ENCODE peak calls at places on chromosomes 16 and 17, in eight cellular contexts. X is MM.1S; K is AG08395; L is body of pancreas; C is stimulated activated CD4-positive, alpha-beta T cell treated with anti-CD3 and anti-CD28 coated beads, Interleukin-12 subunit alpha, Interleukin-12 subunit beta, amount 100 ng/mL, for 24 hours; H is cardiac muscle cell; Z is natural killer cell treated with Interleukin-12 subunit alpha and Interleukin-12 subunit beta and Interleukin-15 and Interleukin-18, amount 100 ng/mL, for 72 hours; J is ACHN. F is an unnamed sample.

GRCh38 chr17:65198653-65199382 is 61.6 kb downstream of the RGS9 start:
- DNase-seq in X (peak; percentile 62), K (peak; percentile 82), L (peak; percentile 19), C (no peak), H (peak; percentile 68), Z (no peak), J (peak; percentile 64), F (peak; percentile 73)

GRCh38 chr17:79861371-79862216 is 22.4 kb upstream of the CBX4 start:
- DNase-seq in X (no peak), K (no peak), L (no peak), C (no peak), H (no peak), Z (no peak), J (no peak), F (no peak)

GRCh38 chr16:73031155-73031866 is 16.6 kb downstream of the ZFHX3 start:
- DNase-seq in X (no peak), K (peak; percentile 80), L (no peak), C (no peak), H (no peak), Z (no peak), J (peak; percentile 13), F (no peak)

GRCh38 chr16:23501291-23501690 is 9.0 kb downstream of the GGA2 start:
- DNase-seq in X (no peak), K (no peak), L (peak; percentile 47), C (no peak), H (no peak), Z (no peak), J (no peak), F (no peak)

GRCh38 chr17:49629447-49629846 is 48.5 kb downstream of the SPOP start:
- DNase-seq in X (no peak), K (no peak), L (no peak), C (no peak), H (no peak), Z (no peak), J (no peak), F (no peak)

GRCh38 chr17:68381076-68381900 is 76.0 kb downstream of the WIPI1 start:
- DNase-seq in X (no peak), K (peak; percentile 80), L (no peak), C (no peak), H (no peak), Z (no peak), J (no peak), F (no peak)

GRCh38 chr17:47857551-47858410 is 6.8 kb upstream of the SP6 start:
- DNase-seq in X (no peak), K (no peak), L (no peak), C (no peak), H (no peak), Z (no peak), J (no peak), F (no peak)

GRCh38 chr17:12116143-12116542 is 95.5 kb downstream of the MAP2K4 start:
- DNase-seq in X (no peak), K (no peak), L (no peak), C (no peak), H (no peak), Z (no peak), J (no peak), F (no peak)

GRCh38 chr17:82276951-82277350 is 3.5 kb upstream of the CSNK1D start:
- DNase-seq in X (no peak), K (no peak), L (no peak), C (no peak), H (no peak), Z (no peak), J (no peak), F (no peak)

GRCh38 chr17:49969794-49970389 is 902 bp downstream of the DLX4 start:
- DNase-seq in X (no peak), K (no peak), L (no peak), C (no peak), H (no peak), Z (no peak), J (no peak), F (no peak)

GRCh38 chr16:20915733-20916132 is 15.2 kb downstream of the LYRM1 start:
- DNase-seq in X (no peak), K (no peak), L (no peak), C (no peak), H (no peak), Z (no peak), J (no peak), F (no peak)

GRCh38 chr17:50955160-50955559 is 89.0 kb upstream of the TOB1 start:
- DNase-seq in X (no peak), K (no peak), L (no peak), C (no peak), H (no peak), Z (no peak), J (no peak), F (no peak)

GRCh38 chr16:83715217-83715920 is 92.4 kb upstream of the HSBP1 start:
- DNase-seq in X (no peak), K (no peak), L (no peak), C (no peak), H (no peak), Z (no peak), J (no peak), F (no peak)

GRCh38 chr17:72270530-72270929 is 149.7 kb downstream of the SOX9 start:
- DNase-seq in X (no peak), K (peak; percentile 11), L (no peak), C (no peak), H (no peak), Z (no peak), J (no peak), F (peak; percentile 64)

GRCh38 chr17:33438578-33438977 is 145.5 kb upstream of the ASIC2 start:
- DNase-seq in X (no peak), K (no peak), L (no peak), C (no peak), H (no peak), Z (no peak), J (no peak), F (no peak)

GRCh38 chr17:15945493-15946209 is 721 bp downstream of the ADORA2B start:
- DNase-seq in X (no peak), K (peak; percentile 11), L (no peak), C (peak; percentile 12), H (peak; percentile 45), Z (no peak), J (no peak), F (no peak)

GRCh38 chr17:64156670-64157069 is 26.7 kb upstream of the ERN1 start:
- DNase-seq in X (no peak), K (no peak), L (peak; percentile 15), C (no peak), H (no peak), Z (no peak), J (no peak), F (no peak)

GRCh38 chr17:60645918-60646523 is 31.6 kb upstream of the BCAS3 start:
- DNase-seq in X (no peak), K (no peak), L (no peak), C (no peak), H (no peak), Z (no peak), J (no peak), F (no peak)

GRCh38 chr17:44556854-44557606 is at the start of gene FZD2:
- DNase-seq in X (peak; percentile 92), K (peak; percentile 98), L (peak; percentile 75), C (peak; percentile 21), H (peak; percentile 95), Z (peak; percentile 76), J (peak; percentile 99), F (peak; percentile 95)

GRCh38 chr17:29091591-29092291 is 48.8 kb downstream of the PIPOX start:
- DNase-seq in X (no peak), K (no peak), L (no peak), C (no peak), H (no peak), Z (no peak), J (no peak), F (no peak)

GRCh38 chr17:46045639-46046038 is 46.6 kb downstream of the STH start:
- DNase-seq in X (no peak), K (no peak), L (no peak), C (no peak), H (no peak), Z (no peak), J (no peak), F (no peak)

GRCh38 chr17:4715071-4715749 is 4.8 kb downstream of the ARRB2 start:
- DNase-seq in X (no peak), K (no peak), L (no peak), C (peak; percentile 26), H (no peak), Z (peak; percentile 90), J (no peak), F (no peak)

GRCh38 chr16:4882261-4882632 is 35.0 kb downstream of the UBN1 start:
- DNase-seq in X (no peak), K (peak; percentile 43), L (no peak), C (no peak), H (no peak), Z (no peak), J (peak; percentile 61), F (no peak)

GRCh38 chr17:78257810-78258322 is 26.4 kb downstream of the TMEM235 start:
- DNase-seq in X (peak; percentile 86), K (no peak), L (no peak), C (peak; percentile 22), H (no peak), Z (peak; percentile 49), J (no peak), F (no peak)

GRCh38 chr16:4945560-4946502 is 8.9 kb upstream of the PPL start:
- DNase-seq in X (no peak), K (no peak), L (peak; percentile 44), C (no peak), H (no peak), Z (no peak), J (peak; percentile 78), F (peak; percentile 35)

GRCh38 chr17:71632328-71632727 is 488.5 kb upstream of the SOX9 start:
- DNase-seq in X (no peak), K (peak; percentile 14), L (no peak), C (no peak), H (no peak), Z (no peak), J (no peak), F (peak; percentile 14)

GRCh38 chr16:84090212-84090611 is 26.5 kb downstream of the MBTPS1 start:
- DNase-seq in X (no peak), K (no peak), L (no peak), C (no peak), H (no peak), Z (no peak), J (no peak), F (no peak)

F was measured in A673.